ENCODE peak calls at places on chromosome 5, in ten cellular contexts. A is CD4-positive, alpha-beta memory T cell; S is sigmoid colon; D is adrenal gland; W is cardiac muscle cell; P is GM23338; G is adipocyte; K is mucosa of descending colon; C is small intestine; X is CD4-positive, CD25-positive, alpha-beta regulatory T cell. E is an unnamed sample. For H3K4me1, the result is how much of the 10 kb centered on the place peaks cover.

GRCh38 chr5:103901885-103902284 is 339.3 kb upstream of the NUDT12 start:
- DNase-seq in G (no peak), C (no peak), W (no peak), X (no peak), P (no peak), S (no peak), D (no peak), A (no peak), K (no peak), E (no peak)

GRCh38 chr5:139869042-139869790 is 73.6 kb downstream of the PSD2 start:
- DNase-seq in X (no peak), P (no peak), A (no peak), C (no peak), S (no peak), G (no peak), K (no peak), D (no peak), W (no peak), E (no peak)

GRCh38 chr5:174446446-174446845 is 277.9 kb upstream of the MSX2 start:
- DNase-seq in A (no peak), P (no peak), D (no peak), C (no peak), W (no peak), X (no peak), S (no peak), K (no peak), G (no peak), E (peak)

GRCh38 chr5:107736608-107737007 is 65.9 kb upstream of the EFNA5 start:
- DNase-seq in D (no peak), W (peak), S (no peak), X (no peak), K (no peak), C (no peak), A (no peak), G (peak), P (no peak), E (peak)

GRCh38 chr5:152568101-152568500 is 163.0 kb upstream of the NMUR2 start:
- DNase-seq in C (no peak), W (no peak), P (no peak), A (no peak), X (no peak), G (no peak), K (no peak), D (no peak), S (no peak), E (no peak)

GRCh38 chr5:67552773-67553172 is 356.2 kb upstream of the CD180 start:
- DNase-seq in W (no peak), P (no peak), G (no peak), D (no peak), K (no peak), X (no peak), C (no peak), A (no peak), S (no peak), E (no peak)

GRCh38 chr5:75660678-75661465 is 49.6 kb downstream of the ANKDD1B start:
- DNase-seq in K (no peak), C (no peak), S (no peak), A (no peak), G (no peak), P (no peak), D (no peak), X (no peak), W (no peak), E (no peak)

GRCh38 chr5:90940227-90940995 is 381.8 kb downstream of the ADGRV1 start:
- DNase-seq in S (no peak), K (peak), G (peak), P (peak), D (no peak), X (peak), A (peak), C (no peak), W (peak), E (no peak)

GRCh38 chr5:171874210-171874609 is 88.6 kb downstream of the SMIM23 start:
- DNase-seq in W (peak), D (no peak), C (no peak), P (no peak), G (peak), S (no peak), K (no peak), X (no peak), A (no peak), E (no peak)

GRCh38 chr5:936149-937144 is 43.8 kb downstream of the TRIP13 start:
- DNase-seq in A (no peak), K (peak), C (no peak), D (no peak), X (no peak), P (no peak), S (peak), W (no peak), G (no peak), E (no peak)

GRCh38 chr5:171342362-171343111 is 33.5 kb downstream of the TLX3 start:
- DNase-seq in D (peak), C (peak), P (peak), W (peak), S (no peak), G (peak), X (peak), K (no peak), A (peak), E (peak)

GRCh38 chr5:78627175-78627574 is 21.4 kb downstream of the LHFPL2 start:
- DNase-seq in C (no peak), X (no peak), G (peak), S (peak), P (no peak), K (no peak), W (peak), A (no peak), D (no peak), E (no peak)

GRCh38 chr5:16713386-16713928 is 96.7 kb upstream of the RETREG1 start:
- DNase-seq in D (no peak), G (peak), X (no peak), S (no peak), C (no peak), K (no peak), A (no peak), W (peak), P (peak), E (no peak)

GRCh38 chr5:61277190-61277589 is 54.9 kb upstream of the ZSWIM6 start:
- DNase-seq in W (peak), C (no peak), S (no peak), G (peak), P (peak), A (no peak), K (no peak), X (peak), D (no peak), E (no peak)

GRCh38 chr5:156479864-156480263 is 152.9 kb downstream of the SGCD start:
- DNase-seq in C (no peak), K (no peak), X (no peak), W (peak), D (no peak), A (no peak), S (no peak), P (no peak), G (peak), E (peak)

GRCh38 chr5:172283020-172283861 is at the start of gene UBTD2:
- DNase-seq in W (peak), S (peak), K (peak), P (peak), X (peak), C (peak), G (peak), A (peak), D (peak), E (peak)

GRCh38 chr5:135356522-135357318 is 42.3 kb downstream of the MACROH2A1 start:
- DNase-seq in K (peak), A (no peak), S (peak), P (no peak), G (peak), D (peak), C (peak), X (no peak), W (peak), E (no peak)

GRCh38 chr5:89313044-89313443 is 430.1 kb upstream of the MEF2C start:
- DNase-seq in W (peak), K (no peak), P (no peak), A (no peak), D (no peak), X (no peak), C (no peak), S (no peak), G (peak), E (no peak)

GRCh38 chr5:69492391-69493234 is at the start of gene OCLN:
- DNase-seq in W (peak), A (peak), S (no peak), K (peak), P (peak), D (peak), C (peak), G (peak), X (peak), E (peak)

GRCh38 chr5:52709171-52709925 is 78.4 kb upstream of the ITGA1 start:
- DNase-seq in A (no peak), C (peak), S (no peak), G (no peak), X (no peak), K (no peak), D (no peak), W (peak), P (no peak), E (no peak)

GRCh38 chr5:33690736-33691135 is 201.1 kb downstream of the ADAMTS12 start:
- DNase-seq in A (no peak), D (no peak), K (no peak), S (no peak), C (no peak), W (peak), P (no peak), G (peak), X (no peak), E (peak)

GRCh38 chr5:7897014-7897600 is 28.2 kb downstream of the MTRR start:
- DNase-seq in S (no peak), W (peak), A (peak), K (peak), P (peak), D (no peak), X (peak), G (peak), C (peak), E (peak)

GRCh38 chr5:97554992-97555981 is 372.2 kb upstream of the RIOK2 start:
- DNase-seq in A (no peak), W (no peak), S (no peak), X (no peak), P (no peak), K (no peak), D (no peak), C (no peak), G (peak), E (peak)

GRCh38 chr5:150111121-150111520 is 24.8 kb upstream of the CSF1R start:
- DNase-seq in G (no peak), C (no peak), S (no peak), W (no peak), A (no peak), K (no peak), D (no peak), P (no peak), X (no peak), E (no peak)

GRCh38 chr5:170721681-170722080 is 61.8 kb upstream of the GABRP start:
- DNase-seq in C (no peak), P (no peak), D (no peak), S (no peak), X (no peak), A (no peak), K (no peak), G (no peak), W (no peak), E (no peak)

GRCh38 chr5:88889165-88890069 is 6.4 kb upstream of the MEF2C start:
- DNase-seq in W (peak), X (no peak), A (no peak), S (peak), D (peak), K (peak), P (peak), G (peak), C (no peak), E (peak)

GRCh38 chr5:68222310-68222709 is 6.8 kb downstream of the PIK3R1 start:
- DNase-seq in G (no peak), X (no peak), D (no peak), W (no peak), S (no peak), K (no peak), A (no peak), C (no peak), P (no peak), E (no peak)

GRCh38 chr5:139593716-139594319 is 32.7 kb downstream of the UBE2D2 start:
- DNase-seq in D (no peak), P (no peak), W (peak), G (peak), C (no peak), K (no peak), X (no peak), A (no peak), S (no peak), E (no peak)

GRCh38 chr5:66989286-66989685 is 207.3 kb downstream of the CD180 start:
- DNase-seq in A (no peak), W (peak), S (no peak), D (no peak), K (no peak), G (peak), P (peak), X (no peak), C (no peak), E (no peak)

GRCh38 chr5:99060306-99061261 is 131.8 kb upstream of the CHD1 start:
- DNase-seq in P (peak), K (peak), D (peak), S (peak), W (peak), C (peak), X (peak), G (peak), A (peak), E (peak)

GRCh38 chr5:78560000-78560399 is 88.6 kb downstream of the LHFPL2 start:
- DNase-seq in X (no peak), W (no peak), S (no peak), P (no peak), G (no peak), D (no peak), A (no peak), K (no peak), C (no peak), E (no peak)

GRCh38 chr5:93571111-93571977 is 9.7 kb downstream of the NR2F1-AS1 start:
- DNase-seq in C (no peak), D (peak), A (no peak), W (no peak), X (no peak), G (no peak), S (no peak), K (no peak), P (peak), E (peak)
- H3K4me1 ChIP-seq in C (under half), D (under half), A (under half), W (under half), X (under half), G (under half), S (under half), K (under half), P (half or more), E (under half)

GRCh38 chr5:95840969-95841368 is 18.4 kb upstream of the GLRX start:
- DNase-seq in A (no peak), S (no peak), W (no peak), X (no peak), D (no peak), K (no peak), G (no peak), P (no peak), C (no peak), E (no peak)
- H3K4me1 ChIP-seq in A (under half), S (under half), W (under half), X (under half), D (under half), K (under half), G (half or more), P (under half), C (under half), E (under half)

GRCh38 chr5:124919076-124919475 is 172.6 kb upstream of the ZNF608 start:
- DNase-seq in W (no peak), C (no peak), P (no peak), X (no peak), D (no peak), A (no peak), S (no peak), K (no peak), G (no peak), E (no peak)
- H3K4me1 ChIP-seq in W (under half), C (under half), P (half or more), X (under half), D (under half), A (under half), S (under half), K (under half), G (under half), E (under half)

GRCh38 chr5:143001764-143002351 is 231.7 kb downstream of the ARHGAP26 start:
- DNase-seq in W (peak), D (no peak), S (no peak), X (no peak), C (no peak), P (peak), A (no peak), K (no peak), G (peak), E (peak)
- H3K4me1 ChIP-seq in W (under half), D (under half), S (under half), X (under half), C (under half), P (under half), A (half or more), K (under half), G (under half), E (under half)

DNA sequence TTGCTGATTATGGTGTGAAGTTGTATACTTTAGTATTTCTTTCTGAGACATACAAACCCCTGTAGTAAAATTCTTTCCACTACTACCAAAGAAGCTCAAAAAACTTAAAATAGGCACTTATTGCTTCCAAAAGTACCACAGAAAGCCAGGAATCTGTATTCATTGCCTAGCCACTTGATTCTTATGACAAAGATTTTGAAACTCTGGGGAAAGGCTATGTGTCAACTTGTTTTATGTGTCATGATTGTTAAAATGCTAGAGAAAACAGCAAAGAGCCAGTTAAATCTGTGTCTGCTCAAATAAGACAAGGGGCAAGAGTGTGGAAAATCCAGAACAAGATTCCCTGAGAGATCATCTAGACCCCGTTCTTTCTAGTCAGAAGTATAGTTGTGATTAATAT is 6.0 kb downstream of the KIF2A start:
- DNase-seq in W (no peak), X (no peak), S (no peak), K (no peak), C (no peak), G (no peak), P (no peak), A (no peak), D (no peak), E (no peak)
- H3K4me1 ChIP-seq in W (under half), X (half or more), S (under half), K (under half), C (under half), G (half or more), P (under half), A (half or more), D (under half), E (under half)

DNA sequence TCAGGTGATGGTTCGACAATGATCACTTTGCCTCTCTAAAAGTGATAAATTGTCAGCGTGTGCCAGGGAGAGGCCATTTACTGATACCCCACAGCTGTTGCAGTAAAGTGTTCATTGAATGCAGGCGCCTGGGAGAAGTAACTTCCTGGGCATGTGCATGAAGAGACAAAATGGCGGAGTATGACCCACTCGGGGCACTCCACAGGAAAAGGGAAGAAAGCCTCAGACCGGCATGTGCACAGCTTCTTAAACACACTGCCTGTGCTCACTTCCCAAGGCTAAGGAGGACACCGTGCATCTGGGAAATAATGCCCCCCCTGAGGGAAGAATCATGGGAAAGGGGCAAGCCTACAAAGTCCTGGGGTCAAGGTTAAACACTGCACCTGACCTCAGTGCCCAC is 329.5 kb downstream of the ICE1 start:
- DNase-seq in K (no peak), A (no peak), W (no peak), G (no peak), S (no peak), C (no peak), D (no peak), X (no peak), P (no peak), E (no peak)
- H3K4me1 ChIP-seq in K (under half), A (under half), W (under half), G (under half), S (under half), C (under half), D (under half), X (under half), P (under half), E (under half)

GRCh38 chr5:157571357-157571827 is 4.2 kb downstream of the ADAM19 start:
- DNase-seq in G (peak), X (peak), A (peak), P (peak), S (no peak), K (peak), C (peak), W (peak), D (no peak), E (peak)
- H3K4me1 ChIP-seq in G (under half), X (under half), A (half or more), P (under half), S (half or more), K (under half), C (under half), W (under half), D (under half), E (under half)